ENCODE peak calls at places on chromosomes 2 and 18, in seven cellular contexts. A, O, X, L, S, G and F are unnamed samples.

GRCh38 chr2:191818725-191819333 is 28.1 kb downstream of the CAVIN2 start:
- DNase-seq in S (no peak), O (no peak), G (no peak), A (no peak), L (no peak), X (no peak), F (no peak)

GRCh38 chr18:65762556-65762955 is 11.7 kb downstream of the CDH7 start:
- DNase-seq in X (no peak), O (no peak), G (no peak), L (no peak), A (no peak), S (no peak), F (no peak)

GRCh38 chr2:241466230-241466629 is 42.2 kb downstream of the STK25 start:
- DNase-seq in O (no peak), G (no peak), A (no peak), L (no peak), X (no peak), S (no peak), F (no peak)

GRCh38 chr2:72115361-72116080 is 32.1 kb downstream of the CYP26B1 start:
- DNase-seq in X (no peak), G (no peak), A (peak; percentile 83), O (no peak), L (no peak), S (no peak), F (no peak)

GRCh38 chr2:231391981-231392380 is 3.5 kb upstream of the B3GNT7 start:
- DNase-seq in A (no peak), X (no peak), L (no peak), G (no peak), S (no peak), O (no peak), F (no peak)

GRCh38 chr2:241976296-241976695 is 106.8 kb downstream of the RTP5 start:
- DNase-seq in A (no peak), L (no peak), G (no peak), O (no peak), X (no peak), S (no peak), F (no peak)

GRCh38 chr2:163735692-163736432 is at the start of gene FIGN:
- DNase-seq in L (peak; percentile 72), G (peak; percentile 35), A (peak; percentile 89), O (peak; percentile 77), S (peak; percentile 18), X (no peak), F (no peak)

GRCh38 chr2:240308111-240308651 is 127.3 kb upstream of the GPC1 start:
- DNase-seq in X (no peak), L (no peak), O (no peak), G (no peak), S (no peak), A (no peak), F (no peak)

GRCh38 chr2:218291934-218292699 is at the start of gene TMBIM1:
- DNase-seq in X (peak; percentile 86), L (peak; percentile 81), O (peak; percentile 74), S (peak; percentile 94), G (no peak), A (peak; percentile 80), F (peak; percentile 75)

GRCh38 chr18:79599503-79599931 is 80.1 kb upstream of the CTDP1 start:
- DNase-seq in G (no peak), O (no peak), S (no peak), L (peak; percentile 19), A (peak; percentile 54), X (no peak), F (no peak)

GRCh38 chr18:4134691-4135090 is 320.4 kb downstream of the DLGAP1 start:
- DNase-seq in O (no peak), S (no peak), L (no peak), G (peak; percentile 89), X (no peak), A (no peak), F (no peak)

GRCh38 chr2:236063994-236064393 is 104.2 kb downstream of the GBX2 start:
- DNase-seq in O (no peak), A (no peak), S (no peak), G (no peak), L (no peak), X (no peak), F (no peak)

GRCh38 chr2:195406886-195407603 is 250.0 kb upstream of the SLC39A10 start:
- DNase-seq in L (no peak), A (no peak), O (no peak), S (no peak), X (no peak), G (no peak), F (no peak)

GRCh38 chr2:160963957-160964356 is 196.3 kb upstream of the TANK start:
- DNase-seq in O (no peak), L (no peak), X (no peak), A (no peak), S (no peak), G (no peak), F (no peak)

GRCh38 chr2:128808462-128809255 is 490.0 kb upstream of the HS6ST1 start:
- DNase-seq in G (no peak), X (no peak), S (no peak), A (peak; percentile 28), O (no peak), L (no peak), F (no peak)

GRCh38 chr2:233535276-233535675 is 31.3 kb downstream of the USP40 start:
- DNase-seq in X (no peak), A (no peak), S (no peak), O (no peak), G (no peak), L (no peak), F (no peak)

GRCh38 chr18:23668731-23669130 is 6.0 kb upstream of the ANKRD29 start:
- DNase-seq in G (peak; percentile 35), X (no peak), L (no peak), S (no peak), O (no peak), A (no peak), F (no peak)

GRCh38 chr2:235669269-235669831 is 175.5 kb downstream of the AGAP1 start:
- DNase-seq in S (no peak), A (peak; percentile 74), X (peak; percentile 31), L (peak; percentile 59), O (peak; percentile 68), G (peak; percentile 69), F (peak; percentile 16)

GRCh38 chr2:37625156-37625555 is 46.3 kb downstream of the CDC42EP3 start:
- DNase-seq in O (no peak), G (no peak), L (no peak), S (no peak), X (no peak), A (peak; percentile 73), F (no peak)